ENCODE peak calls at places on chromosomes 2 and 18, in six cellular contexts. G is mesenchymal stem cell, I is IMR-90, Q is neuronal stem cell, K is trophoblast cell, C is H1. E is an unnamed sample.

GRCh38 chr2:157256621-157257020 is 884 bp upstream of the GALNT5 start:
- DNase-seq in G (no peak), I (peak; percentile 52), Q (no peak), K (no peak), C (no peak), E (no peak)

GRCh38 chr2:178298785-178299212 is 104.5 kb downstream of the OSBPL6 start:
- DNase-seq in G (peak; percentile 12), I (peak; percentile 48), Q (no peak), K (no peak), C (no peak), E (no peak)

GRCh38 chr2:214192711-214193110 is 218.1 kb upstream of the VWC2L start:
- DNase-seq in G (peak; percentile 22), I (peak; percentile 4), Q (no peak), K (no peak), C (no peak), E (no peak)

GRCh38 chr2:9112079-9112721 is 94.4 kb upstream of the ASAP2 start:
- DNase-seq in G (peak; percentile 89), I (peak; percentile 96), Q (no peak), K (no peak), C (no peak), E (no peak)

GRCh38 chr2:53452957-53453748 is 314.5 kb upstream of the CHAC2 start:
- DNase-seq in G (no peak), I (no peak), Q (no peak), K (peak; percentile 53), C (no peak), E (no peak)

GRCh38 chr2:47339745-47340541 is 63.0 kb upstream of the MSH2 start:
- DNase-seq in G (peak; percentile 50), I (peak; percentile 61), Q (no peak), K (peak; percentile 99), C (no peak), E (no peak)

GRCh38 chr2:147171961-147172360 is 672.9 kb upstream of the ACVR2A start:
- DNase-seq in G (no peak), I (no peak), Q (no peak), K (no peak), C (no peak), E (no peak)

GRCh38 chr2:168256448-168256847 is 9.1 kb upstream of the STK39 start:
- DNase-seq in G (no peak), I (no peak), Q (no peak), K (no peak), C (no peak), E (no peak)

GRCh38 chr2:189570565-189570964 is 10.0 kb downstream of the SLC40A1 start:
- DNase-seq in G (peak; percentile 71), I (peak; percentile 84), Q (no peak), K (no peak), C (no peak), E (no peak)

GRCh38 chr18:35076556-35076955 is 35.3 kb downstream of the MAPRE2 start:
- DNase-seq in G (peak; percentile 71), I (peak; percentile 84), Q (no peak), K (no peak), C (no peak), E (no peak)

GRCh38 chr18:21444465-21445023 is 156.0 kb downstream of the ESCO1 start:
- DNase-seq in G (peak; percentile 66), I (peak; percentile 59), Q (peak; percentile 32), K (peak; percentile 12), C (no peak), E (peak; percentile 48)

GRCh38 chr2:29878898-29879297 is 42.5 kb downstream of the ALK start:
- DNase-seq in G (no peak), I (no peak), Q (no peak), K (no peak), C (no peak), E (no peak)

GRCh38 chr18:48019557-48019956 is 89.1 kb upstream of the SMAD2 start:
- DNase-seq in G (no peak), I (no peak), Q (no peak), K (no peak), C (no peak), E (peak; percentile 11)

GRCh38 chr2:133418671-133419070 is 149.6 kb downstream of the NCKAP5 start:
- DNase-seq in G (peak; percentile 12), I (no peak), Q (no peak), K (no peak), C (no peak), E (no peak)

GRCh38 chr2:118806797-118807667 is 40.4 kb downstream of the EN1 start:
- DNase-seq in G (no peak), I (no peak), Q (no peak), K (no peak), C (peak; percentile 60), E (no peak)

DNA sequence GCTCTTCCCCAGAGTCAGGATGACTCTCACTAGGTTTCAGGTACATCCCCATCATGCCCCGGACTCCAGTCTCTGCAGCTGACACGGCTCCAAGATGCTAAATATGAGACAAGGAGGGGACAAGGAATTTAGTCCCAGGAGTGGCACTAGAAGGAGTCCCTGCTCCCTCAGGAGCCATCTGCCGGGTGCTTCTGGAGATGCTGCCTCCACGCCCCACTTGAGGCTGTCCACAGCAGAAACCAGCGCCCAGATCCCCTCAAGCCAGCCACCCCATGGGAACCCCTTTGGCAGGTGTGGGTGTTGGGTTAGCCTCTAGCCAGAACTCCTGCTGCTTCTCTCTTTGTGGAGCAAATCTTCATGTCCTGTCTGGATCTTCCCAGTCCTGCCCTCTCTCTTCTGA is 40.3 kb downstream of the BCL11A start:
- DNase-seq in G (no peak), I (no peak), Q (no peak), K (no peak), C (no peak), E (peak; percentile 15)
- H4K91ac ChIP-seq in G (no peak overlapping the region), I (no peak overlapping the region), Q (no peak overlapping the region), K (no peak overlapping the region), C (no peak overlapping the region), E (no peak overlapping the region)

GRCh38 chr2:15279181-15279876 is 281.8 kb downstream of the NBAS start:
- DNase-seq in G (no peak), I (no peak), Q (no peak), K (no peak), C (no peak), E (no peak)
- H4K91ac ChIP-seq in G (no peak overlapping the region), I (no peak overlapping the region), Q (no peak overlapping the region), K (no peak overlapping the region), C (no peak overlapping the region), E (no peak overlapping the region)

GRCh38 chr2:3453196-3453845 is 66.0 kb downstream of the ADI1 start:
- DNase-seq in G (no peak), I (no peak), Q (no peak), K (no peak), C (peak; percentile 32), E (no peak)

GRCh38 chr2:3450385-3451031 is 68.8 kb downstream of the ADI1 start:
- DNase-seq in G (no peak), I (no peak), Q (no peak), K (no peak), C (peak; percentile 30), E (no peak)

GRCh38 chr2:3449936-3450335 is 69.4 kb downstream of the ADI1 start:
- DNase-seq in G (no peak), I (no peak), Q (no peak), K (no peak), C (peak; percentile 17), E (no peak)

GRCh38 chr2:3454802-3455201 is 64.5 kb downstream of the ADI1 start:
- DNase-seq in G (no peak), I (no peak), Q (no peak), K (no peak), C (no peak), E (no peak)

DNA sequence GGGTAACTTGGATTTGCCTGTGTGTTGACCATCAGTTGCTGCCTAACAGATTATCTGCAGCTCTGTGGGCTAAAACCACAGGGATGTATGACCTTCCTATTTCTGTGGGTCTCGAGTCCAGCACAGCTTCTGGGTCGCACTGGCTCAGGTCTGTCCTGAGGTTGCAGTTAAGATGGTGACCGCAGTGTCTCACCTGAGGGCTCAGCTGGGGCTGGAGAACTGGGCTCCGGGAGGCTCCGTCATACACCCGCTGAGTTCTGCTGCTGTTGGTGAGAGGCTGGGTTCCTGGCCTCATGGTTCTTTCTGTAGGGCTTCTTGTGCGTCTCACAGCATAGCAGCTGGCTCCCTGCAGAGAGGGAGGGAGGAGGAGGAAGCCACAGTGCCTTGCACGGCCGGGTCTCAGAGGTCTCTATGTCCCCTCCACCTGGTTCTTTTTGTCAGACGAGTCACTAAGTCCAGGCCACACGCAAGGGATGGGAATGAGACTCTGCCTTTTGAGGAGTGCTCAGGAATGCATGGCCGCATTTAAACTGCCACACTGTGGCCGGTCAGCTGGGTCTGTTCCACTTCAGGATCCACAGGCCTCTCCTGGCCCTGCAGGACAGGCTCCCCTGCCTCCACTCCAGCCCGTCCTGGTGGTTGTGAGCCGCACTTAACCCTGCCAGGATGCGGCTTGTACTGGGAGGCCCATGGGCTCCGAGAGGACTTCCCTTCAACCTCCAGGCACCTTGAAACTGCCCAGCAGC is 67.2 kb downstream of the ADI1 start:
- DNase-seq in G (no peak), I (no peak), Q (no peak), K (no peak), C (peak; percentile 43), E (no peak)
- H4K91ac ChIP-seq in G (no peak overlapping the region), I (no peak overlapping the region), Q (no peak overlapping the region), K (no peak overlapping the region), C (no peak overlapping the region), E (no peak overlapping the region)

GRCh38 chr2:1751768-1752725 is 7.7 kb upstream of the PXDN start:
- DNase-seq in G (no peak), I (no peak), Q (no peak), K (no peak), C (no peak), E (no peak)

GRCh38 chr2:1754461-1755170 is 10.3 kb upstream of the PXDN start:
- DNase-seq in G (no peak), I (no peak), Q (no peak), K (no peak), C (no peak), E (no peak)

GRCh38 chr2:1755436-1756191 is 11.3 kb upstream of the PXDN start:
- DNase-seq in G (peak; percentile 82), I (peak; percentile 97), Q (no peak), K (no peak), C (no peak), E (no peak)

GRCh38 chr2:1752751-1753150 is 8.4 kb upstream of the PXDN start:
- DNase-seq in G (no peak), I (no peak), Q (no peak), K (peak; percentile 94), C (no peak), E (no peak)

GRCh38 chr2:1754046-1754445 is 9.7 kb upstream of the PXDN start:
- DNase-seq in G (no peak), I (no peak), Q (no peak), K (no peak), C (no peak), E (no peak)
- H4K91ac ChIP-seq in G (no peak overlapping the region), I (peak overlapping the region; percentile 47), Q (no peak overlapping the region), K (no peak overlapping the region), C (no peak overlapping the region), E (no peak overlapping the region)

DNA sequence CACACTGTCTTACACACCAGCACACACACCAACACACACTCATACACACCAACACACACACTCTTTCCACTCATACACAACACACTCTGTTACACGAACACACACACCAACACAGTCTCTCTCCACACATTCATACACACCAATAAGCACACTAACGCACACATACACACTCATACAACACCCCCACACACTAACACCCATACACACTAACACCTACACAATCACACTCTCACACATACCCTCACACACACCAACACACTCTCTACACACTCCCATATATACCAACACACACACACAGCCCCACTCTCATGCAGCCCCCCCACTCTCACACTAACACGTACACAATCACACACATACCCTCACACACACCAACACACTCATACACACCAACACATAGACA is 123.8 kb downstream of the DYSF start:
- DNase-seq in G (no peak), I (no peak), Q (no peak), K (no peak), C (no peak), E (no peak)
- H4K91ac ChIP-seq in G (no peak overlapping the region), I (no peak overlapping the region), Q (no peak overlapping the region), K (no peak overlapping the region), C (no peak overlapping the region), E (no peak overlapping the region)

GRCh38 chr2:143300531-143300930 is 171.3 kb downstream of the ARHGAP15 start:
- DNase-seq in G (peak; percentile 81), I (peak; percentile 70), Q (no peak), K (no peak), C (no peak), E (no peak)
- H4K91ac ChIP-seq in G (no peak overlapping the region), I (no peak overlapping the region), Q (no peak overlapping the region), K (no peak overlapping the region), C (no peak overlapping the region), E (no peak overlapping the region)

E was measured in H9.